ENCODE peak calls at places on chromosomes 7 and 10, in seven cellular contexts. P is ELR; F is stimulated activated CD4-positive, alpha-beta T cell treated with anti-CD3 and anti-CD28 coated beads, Interleukin-4, amount 100 ng/mL, for 4 hours; D is neuronal stem cell; G is NCI-H82; M is hepatocyte; V is GF-D8. O is an unnamed sample.
A peak's percentile ranks its signal among the peaks of the same experiment; 100 is the strongest.

GRCh38 chr7:84529480-84530205 is 335.1 kb upstream of the SEMA3A start:
- DNase-seq in V (no peak), G (no peak), F (no peak), M (peak; percentile 69), P (peak; percentile 90), D (no peak), O (no peak)

GRCh38 chr7:84144480-84144879 is 50.1 kb downstream of the SEMA3A start:
- DNase-seq in D (no peak), V (no peak), G (no peak), M (no peak), P (no peak), F (no peak), O (no peak)

GRCh38 chr10:129546106-129546505 is 79.1 kb downstream of the MGMT start:
- DNase-seq in P (no peak), V (no peak), D (no peak), M (no peak), F (no peak), G (peak; percentile 4), O (no peak)

GRCh38 chr7:92830532-92831110 is 5.8 kb downstream of the CDK6 start:
- DNase-seq in D (no peak), G (no peak), V (no peak), M (no peak), F (no peak), P (peak; percentile 51), O (no peak)

GRCh38 chr7:134766779-134767566 is 12.5 kb upstream of the CALD1 start:
- DNase-seq in F (no peak), V (no peak), M (no peak), P (no peak), D (no peak), G (no peak), O (no peak)

GRCh38 chr7:978049-978346 is 2.6 kb upstream of the COX19 start:
- DNase-seq in V (no peak), M (no peak), G (peak; percentile 54), F (no peak), D (no peak), P (no peak), O (no peak)

GRCh38 chr10:102628451-102628911 is 15.8 kb upstream of the TRIM8 start:
- DNase-seq in V (no peak), M (peak; percentile 35), G (no peak), D (no peak), P (peak; percentile 67), F (no peak), O (no peak)

GRCh38 chr7:24576171-24577052 is 3.2 kb downstream of the PALS2 start:
- DNase-seq in G (peak; percentile 84), P (peak; percentile 83), D (peak; percentile 38), M (peak; percentile 84), F (no peak), V (peak; percentile 64), O (peak; percentile 62)

GRCh38 chr7:98178762-98179490 is 32.3 kb upstream of the BHLHA15 start:
- DNase-seq in F (no peak), V (no peak), G (no peak), D (no peak), M (no peak), P (peak; percentile 47), O (no peak)

GRCh38 chr7:114977277-114977676 is 55.4 kb downstream of the MDFIC start:
- DNase-seq in P (no peak), D (no peak), M (no peak), G (no peak), V (no peak), F (no peak), O (no peak)

GRCh38 chr10:52883996-52884871 is 111.7 kb upstream of the MBL2 start:
- DNase-seq in V (peak; percentile 15), G (peak; percentile 62), P (peak; percentile 63), M (peak; percentile 78), D (peak; percentile 75), F (no peak), O (peak; percentile 61)

GRCh38 chr7:97018775-97019535 is 5.7 kb downstream of the DLX5 start:
- DNase-seq in D (peak; percentile 27), M (no peak), P (no peak), V (no peak), G (no peak), F (no peak), O (no peak)

GRCh38 chr10:117005454-117006055 is 568 bp upstream of the SHTN1 start:
- DNase-seq in D (peak; percentile 26), F (no peak), G (peak; percentile 69), P (peak; percentile 27), M (peak; percentile 52), V (no peak), O (peak; percentile 87)

GRCh38 chr10:106438386-106438785 is 726.1 kb downstream of the SORCS1 start:
- DNase-seq in V (no peak), G (no peak), P (no peak), D (no peak), M (no peak), F (no peak), O (no peak)